ENCODE peak calls at places on chromosomes 16 and 17, in four cellular contexts. One of them, this sample, is unnamed.

GRCh38 chr16:22161999-22162657 is at the start of gene SDR42E2:
- DNase-seq in heart right ventricle: no peak
- DNase-seq in NCI-H2107: no peak
- DNase-seq in vagina: no peak
- DNase-seq in this sample: no peak

GRCh38 chr17:3559270-3559645 is 1.6 kb upstream of the TRPV3 start:
- DNase-seq in NCI-H2107: no peak
- DNase-seq in vagina: no peak
- DNase-seq in heart right ventricle: no peak
- DNase-seq in this sample: no peak

GRCh38 chr17:40540448-40540847 is 24.8 kb downstream of the CCR7 start:
- DNase-seq in heart right ventricle: no peak
- DNase-seq in NCI-H2107: no peak
- DNase-seq in vagina: no peak
- DNase-seq in this sample: no peak

GRCh38 chr17:42227849-42228696 is 33.8 kb upstream of the GHDC start:
- DNase-seq in heart right ventricle: no peak
- DNase-seq in vagina: no peak
- DNase-seq in NCI-H2107: no peak
- DNase-seq in this sample: no peak

GRCh38 chr16:70478169-70478568 is 23.8 kb downstream of the FCSK start:
- DNase-seq in NCI-H2107: no peak
- DNase-seq in heart right ventricle: no peak
- DNase-seq in vagina: no peak
- DNase-seq in this sample: no peak

GRCh38 chr17:55290721-55291507 is 26.2 kb downstream of the HLF start:
- DNase-seq in NCI-H2107: no peak
- DNase-seq in vagina: no peak
- DNase-seq in heart right ventricle: no peak
- DNase-seq in this sample: no peak

GRCh38 chr16:85649411-85649977 is 36.4 kb downstream of the GSE1 start:
- DNase-seq in vagina: no peak
- DNase-seq in NCI-H2107: peak
- DNase-seq in heart right ventricle: no peak
- DNase-seq in this sample: peak

GRCh38 chr16:69796285-69797118 is 34.4 kb downstream of the WWP2 start:
- DNase-seq in NCI-H2107: no peak
- DNase-seq in vagina: no peak
- DNase-seq in heart right ventricle: no peak
- DNase-seq in this sample: no peak

GRCh38 chr17:72928454-72929136 is 163.9 kb downstream of the SLC39A11 start:
- DNase-seq in vagina: no peak
- DNase-seq in heart right ventricle: no peak
- DNase-seq in NCI-H2107: no peak
- DNase-seq in this sample: no peak

GRCh38 chr16:68921654-68922053 is 78.3 kb downstream of the TANGO6 start:
- DNase-seq in heart right ventricle: no peak
- DNase-seq in NCI-H2107: no peak
- DNase-seq in vagina: no peak
- DNase-seq in this sample: no peak

GRCh38 chr16:75494696-75495601 is at the start of gene CHST6:
- DNase-seq in vagina: no peak
- DNase-seq in heart right ventricle: peak
- DNase-seq in NCI-H2107: no peak
- DNase-seq in this sample: no peak

GRCh38 chr17:42111901-42112551 is 488 bp downstream of the DHX58 start:
- DNase-seq in vagina: no peak
- DNase-seq in heart right ventricle: no peak
- DNase-seq in NCI-H2107: no peak
- DNase-seq in this sample: no peak

GRCh38 chr17:50308666-50309065 is 34.4 kb downstream of the TMEM92 start:
- DNase-seq in heart right ventricle: no peak
- DNase-seq in NCI-H2107: no peak
- DNase-seq in vagina: no peak
- DNase-seq in this sample: no peak

GRCh38 chr17:43627657-43628650 is 33.8 kb downstream of the MEOX1 start:
- DNase-seq in NCI-H2107: no peak
- DNase-seq in heart right ventricle: no peak
- DNase-seq in vagina: no peak
- DNase-seq in this sample: no peak

GRCh38 chr16:79597775-79598174 is 2.8 kb downstream of the MAF start:
- DNase-seq in vagina: no peak
- DNase-seq in heart right ventricle: no peak
- DNase-seq in NCI-H2107: no peak
- DNase-seq in this sample: no peak

GRCh38 chr17:37844158-37844976 is 79.8 kb upstream of the TBC1D3K start:
- DNase-seq in vagina: no peak
- DNase-seq in NCI-H2107: no peak
- DNase-seq in heart right ventricle: peak
- DNase-seq in this sample: no peak